ENCODE peak calls at places on chromosomes 16 and 17, in ten cellular contexts. X, O, W, U, P, B, L, A, E and D are unnamed samples.

GRCh38 chr17:16398270-16399267 is 16.8 kb upstream of the TRPV2 start:
- DNase-seq in W (no peak), A (no peak), U (peak; percentile 68), O (no peak), L (no peak), B (no peak), P (peak; percentile 76), E (no peak), X (peak; percentile 81), D (no peak)

GRCh38 chr17:38605852-38606645 is at the start of gene SRCIN1:
- DNase-seq in E (peak; percentile 40), B (no peak), O (no peak), L (peak; percentile 65), X (peak; percentile 72), W (peak; percentile 76), P (no peak), U (peak; percentile 93), A (no peak), D (peak; percentile 69)

GRCh38 chr17:53499277-53499676 is 323.4 kb upstream of the KIF2B start:
- DNase-seq in P (no peak), W (no peak), B (no peak), A (no peak), O (no peak), X (no peak), E (no peak), U (no peak), L (no peak), D (no peak)

GRCh38 chr16:57783883-57784282 is 18.4 kb downstream of the KIFC3 start:
- DNase-seq in P (no peak), E (no peak), X (no peak), U (no peak), A (no peak), B (no peak), O (no peak), W (no peak), L (no peak), D (no peak)

GRCh38 chr16:67729636-67730248 is 10.6 kb upstream of the GFOD2 start:
- DNase-seq in X (no peak), O (no peak), B (no peak), L (no peak), E (no peak), U (no peak), A (no peak), W (no peak), P (no peak), D (no peak)

GRCh38 chr17:14926526-14927122 is 338.5 kb downstream of the PMP22 start:
- DNase-seq in W (peak; percentile 42), X (peak; percentile 81), B (no peak), A (no peak), E (peak; percentile 35), L (peak; percentile 88), U (peak; percentile 83), O (no peak), P (no peak), D (peak; percentile 74)

GRCh38 chr16:1158456-1159324 is 5.8 kb downstream of the CACNA1H start:
- DNase-seq in B (no peak), U (no peak), P (no peak), L (no peak), E (peak; percentile 81), X (no peak), A (peak; percentile 39), O (no peak), W (no peak), D (no peak)

GRCh38 chr16:31265329-31266245 is 5.8 kb downstream of the ITGAM start:
- DNase-seq in P (peak; percentile 74), A (no peak), L (no peak), O (no peak), B (peak; percentile 46), E (no peak), X (no peak), W (peak; percentile 30), U (peak; percentile 75), D (no peak)

GRCh38 chr17:29588017-29588557 is 1.4 kb downstream of the GIT1 start:
- DNase-seq in A (no peak), P (no peak), X (peak; percentile 18), L (no peak), B (no peak), U (no peak), O (no peak), E (no peak), W (no peak), D (no peak)

GRCh38 chr17:9925457-9925856 is 20.4 kb upstream of the RCVRN start:
- DNase-seq in W (no peak), P (no peak), B (no peak), A (no peak), L (no peak), U (no peak), X (no peak), E (no peak), O (no peak), D (no peak)

GRCh38 chr16:85752511-85753420 is 1.9 kb upstream of the C16orf74 start:
- DNase-seq in L (peak; percentile 62), E (peak; percentile 27), X (peak; percentile 66), P (no peak), A (no peak), W (peak; percentile 81), O (no peak), B (no peak), U (peak; percentile 88), D (peak; percentile 43)
- H3K4me1 ChIP-seq in L (peaks cover 23% of the 10 kb centered on the region), E (peaks cover 12% of the 10 kb centered on the region), X (peaks cover 97% of the 10 kb centered on the region), P (peaks cover 52% of the 10 kb centered on the region), A (peaks cover 6% of the 10 kb centered on the region), W (peaks cover 46% of the 10 kb centered on the region), O (peaks cover 11% of the 10 kb centered on the region), B (peaks cover 41% of the 10 kb centered on the region), U (peaks cover 5% of the 10 kb centered on the region), D (peaks cover 8% of the 10 kb centered on the region)

GRCh38 chr17:39916918-39917317 is 1.5 kb downstream of the GSDMB start:
- DNase-seq in W (no peak), U (no peak), E (no peak), B (no peak), P (no peak), X (no peak), L (no peak), A (no peak), O (no peak), D (no peak)
- TF ChIP-seq CTCF in W (no peak), U (peak; percentile 61), E (no peak), B (no peak), P (no peak), X (no peak), L (peak; percentile 21), A (no peak), O (no peak), D (no peak)

DNA sequence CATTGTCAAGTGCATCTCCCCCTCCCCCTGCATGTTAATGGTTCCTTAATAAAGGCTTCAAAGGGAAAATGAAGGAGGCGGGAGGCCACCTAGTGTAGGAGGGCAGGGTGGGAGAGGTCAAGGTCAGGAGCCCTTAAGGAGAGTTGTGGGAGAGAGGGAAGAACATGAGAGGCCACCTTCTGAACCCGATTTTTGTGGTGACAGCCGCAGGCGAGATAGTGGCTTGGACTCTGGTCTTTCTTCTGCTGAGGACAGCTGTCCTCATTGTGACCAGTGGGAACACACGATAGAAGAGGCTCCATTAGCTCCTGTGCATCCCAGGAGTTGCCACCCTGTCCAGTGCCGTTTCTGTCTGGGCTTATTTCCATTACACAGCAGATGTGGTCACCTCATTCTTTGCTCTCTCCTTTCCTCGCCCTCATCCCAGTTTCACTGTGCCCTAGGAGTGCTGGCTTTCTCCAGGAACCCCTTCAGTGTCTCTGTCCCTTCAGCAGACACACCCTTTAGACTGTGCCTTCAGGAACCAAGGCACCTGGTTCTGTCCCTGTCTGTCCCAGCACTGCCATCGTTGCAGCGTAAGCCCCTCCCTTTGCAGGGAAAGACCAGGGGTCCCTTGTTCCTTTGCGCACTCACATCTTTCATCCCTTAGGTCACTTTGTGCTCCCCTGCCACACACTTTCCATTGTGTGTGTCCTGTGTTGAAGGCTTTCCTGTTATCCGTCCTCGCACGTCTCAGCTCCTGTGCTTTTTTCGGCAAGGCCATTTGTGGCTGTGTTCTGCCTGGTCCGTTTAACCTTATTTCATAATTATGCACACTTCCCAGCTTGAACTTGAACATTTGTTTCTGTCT is 7.6 kb downstream of the SEC14L1 start:
- DNase-seq in L (peak; percentile 18), A (no peak), P (no peak), O (no peak), B (no peak), U (no peak), E (no peak), W (no peak), X (no peak), D (no peak)
- H3K4me1 ChIP-seq in L (peaks cover 47% of the 10 kb centered on the region), A (peaks cover 73% of the 10 kb centered on the region), P (peaks cover 20% of the 10 kb centered on the region), O (peaks cover 32% of the 10 kb centered on the region), B (peaks cover 51% of the 10 kb centered on the region), U (peaks cover 5% of the 10 kb centered on the region), E (peaks cover 39% of the 10 kb centered on the region), W (peaks cover 99% of the 10 kb centered on the region), X (peaks cover 95% of the 10 kb centered on the region), D (peaks cover 61% of the 10 kb centered on the region)

DNA sequence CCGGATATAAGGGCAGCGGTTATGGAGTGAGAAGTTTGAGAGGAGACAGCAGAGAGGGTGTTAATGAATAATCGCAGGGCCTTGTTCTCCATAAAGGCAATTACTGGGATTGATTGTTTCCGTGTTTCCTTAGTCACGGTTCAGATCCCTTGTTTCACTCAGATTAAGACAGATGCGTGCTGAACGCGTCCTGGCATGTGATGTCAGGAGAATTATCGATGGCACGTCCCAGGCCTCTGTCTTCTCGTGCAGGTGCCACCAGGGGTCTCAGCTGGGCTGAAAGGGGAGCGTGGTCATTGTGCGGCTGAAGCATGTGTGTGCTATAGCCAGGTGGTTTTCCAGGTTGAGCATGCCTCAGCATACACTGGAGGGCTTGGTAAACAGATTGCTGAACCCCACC is 142.4 kb upstream of the NOL11 start:
- DNase-seq in W (no peak), O (no peak), X (no peak), B (no peak), A (no peak), L (no peak), U (no peak), P (no peak), E (no peak), D (no peak)
- TF ChIP-seq CTCF in W (no peak), O (no peak), X (no peak), B (no peak), A (no peak), L (no peak), U (peak; percentile 35), P (no peak), E (no peak), D (no peak)